ENCODE peak calls at places on chromosomes 12 and 14, in four cellular contexts. V is GM12878, B is HepG2, G is H1. H is an unnamed sample. For H3K27me3, the result is how much of the 10 kb centered on the place peaks cover.

GRCh38 chr12:52190860-52191729 is 719 bp downstream of the KRT80 start:
- DNase-seq in V (no peak), B (no peak), G (no peak), H (no peak)

GRCh38 chr12:66321433-66321832 is 19.1 kb downstream of the HELB start:
- DNase-seq in V (no peak), B (no peak), G (no peak), H (no peak)

GRCh38 chr12:47274725-47275124 is 195.0 kb upstream of the AMIGO2 start:
- DNase-seq in V (no peak), B (no peak), G (no peak), H (no peak)

GRCh38 chr14:90742709-90743108 is 73.5 kb downstream of the TTC7B start:
- DNase-seq in V (no peak), B (no peak), G (no peak), H (no peak)

GRCh38 chr14:95647926-95648325 is 38.3 kb upstream of the TCL1B start:
- DNase-seq in V (no peak), B (no peak), G (no peak), H (no peak)

GRCh38 chr14:105340821-105341408 is 26.4 kb downstream of the PACS2 start:
- DNase-seq in V (no peak), B (no peak), G (no peak), H (no peak)

GRCh38 chr14:64761441-64762043 is 57.3 kb downstream of the PLEKHG3 start:
- DNase-seq in V (no peak), B (no peak), G (no peak), H (no peak)

GRCh38 chr12:119720349-119720748 is 52.4 kb downstream of the PRKAB1 start:
- DNase-seq in V (no peak), B (no peak), G (no peak), H (no peak)

GRCh38 chr14:69044965-69045555 is 66.0 kb upstream of the ACTN1 start:
- DNase-seq in V (no peak), B (no peak), G (no peak), H (no peak)

GRCh38 chr14:65414961-65415589 is 2.5 kb downstream of the FUT8 start:
- DNase-seq in V (no peak), B (peak), G (no peak), H (no peak)

GRCh38 chr12:60205500-60205899 is 609.7 kb downstream of the SLC16A7 start:
- DNase-seq in V (no peak), B (no peak), G (no peak), H (no peak)

GRCh38 chr14:48373993-48374392 is 698.6 kb upstream of the MDGA2 start:
- DNase-seq in V (no peak), B (no peak), G (no peak), H (no peak)

GRCh38 chr14:31271648-31272047 is 64.1 kb upstream of the HECTD1 start:
- DNase-seq in V (no peak), B (no peak), G (no peak), H (no peak)

GRCh38 chr12:3218150-3218845 is 141.1 kb downstream of the TSPAN9 start:
- DNase-seq in V (no peak), B (no peak), G (no peak), H (no peak)

GRCh38 chr12:108568653-108569154 is 6.3 kb downstream of the ISCU start:
- DNase-seq in V (peak), B (no peak), G (no peak), H (no peak)

GRCh38 chr14:95533391-95533821 is 1.4 kb upstream of the GLRX5 start:
- DNase-seq in V (no peak), B (peak), G (no peak), H (no peak)

GRCh38 chr12:52636189-52636588 is 15.8 kb downstream of the KRT2 start:
- DNase-seq in V (no peak), B (no peak), G (no peak), H (no peak)

GRCh38 chr12:107917912-107918800 is 143.7 kb downstream of the ASCL4 start:
- DNase-seq in V (no peak), B (peak), G (peak), H (peak)

GRCh38 chr14:68932219-68932618 is 46.9 kb downstream of the ACTN1 start:
- DNase-seq in V (no peak), B (no peak), G (no peak), H (no peak)

GRCh38 chr12:75877588-75878381 is 153.8 kb downstream of the PHLDA1 start:
- DNase-seq in V (no peak), B (no peak), G (no peak), H (no peak)

GRCh38 chr12:65495233-65495632 is 216.8 kb downstream of the MSRB3 start:
- DNase-seq in V (no peak), B (peak), G (no peak), H (no peak)

GRCh38 chr14:104537613-104537988 is 42.0 kb upstream of the C14orf180 start:
- DNase-seq in V (no peak), B (no peak), G (no peak), H (no peak)

GRCh38 chr14:105581551-105582341 is 55.4 kb downstream of the TMEM121 start:
- DNase-seq in V (peak), B (no peak), G (no peak), H (no peak)

GRCh38 chr12:22978962-22979361 is 354.0 kb downstream of the ETNK1 start:
- DNase-seq in V (no peak), B (no peak), G (no peak), H (no peak)

GRCh38 chr14:94992046-94992445 is 165.3 kb downstream of the DICER1 start:
- DNase-seq in V (no peak), B (no peak), G (no peak), H (no peak)

GRCh38 chr12:111758120-111758561 is 8.6 kb upstream of the ALDH2 start:
- DNase-seq in V (no peak), B (no peak), G (no peak), H (no peak)

GRCh38 chr14:92105845-92106094 is 612 bp downstream of the ATXN3 start:
- DNase-seq in V (no peak), B (peak), G (no peak), H (no peak)

GRCh38 chr14:22370084-22370847 is 218.8 kb downstream of the DAD1 start:
- DNase-seq in V (no peak), B (no peak), G (no peak), H (no peak)

GRCh38 chr12:105611340-105611739 is 280.8 kb downstream of the C12orf75 start:
- DNase-seq in V (no peak), B (no peak), G (no peak), H (no peak)

GRCh38 chr12:105617141-105617540 is 286.6 kb downstream of the C12orf75 start:
- DNase-seq in V (no peak), B (no peak), G (no peak), H (no peak)

DNA sequence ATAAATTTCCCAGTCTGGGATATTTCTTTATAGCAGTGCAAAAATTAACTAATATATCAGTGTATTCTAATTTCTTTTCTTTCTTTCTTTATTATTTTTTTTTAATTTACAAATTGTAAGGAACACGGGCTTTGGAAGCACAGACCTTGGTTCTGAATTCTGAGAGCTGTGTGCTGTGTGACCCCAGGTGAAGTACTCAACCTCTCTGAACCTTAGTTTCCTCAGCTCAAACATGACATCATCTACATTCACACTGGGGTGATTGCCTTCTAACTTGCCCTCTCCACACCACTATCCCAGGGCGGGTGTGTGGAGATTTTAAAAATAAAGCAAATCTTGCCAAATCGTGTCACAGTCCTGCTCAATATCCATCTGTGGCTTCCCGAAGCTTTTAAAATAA is 282.8 kb downstream of the C12orf75 start:
- DNase-seq in V (no peak), B (no peak), G (no peak), H (no peak)
- TF ChIP-seq SUZ12 in V (no peak), B (no peak), G (no peak), H (no peak)

DNA sequence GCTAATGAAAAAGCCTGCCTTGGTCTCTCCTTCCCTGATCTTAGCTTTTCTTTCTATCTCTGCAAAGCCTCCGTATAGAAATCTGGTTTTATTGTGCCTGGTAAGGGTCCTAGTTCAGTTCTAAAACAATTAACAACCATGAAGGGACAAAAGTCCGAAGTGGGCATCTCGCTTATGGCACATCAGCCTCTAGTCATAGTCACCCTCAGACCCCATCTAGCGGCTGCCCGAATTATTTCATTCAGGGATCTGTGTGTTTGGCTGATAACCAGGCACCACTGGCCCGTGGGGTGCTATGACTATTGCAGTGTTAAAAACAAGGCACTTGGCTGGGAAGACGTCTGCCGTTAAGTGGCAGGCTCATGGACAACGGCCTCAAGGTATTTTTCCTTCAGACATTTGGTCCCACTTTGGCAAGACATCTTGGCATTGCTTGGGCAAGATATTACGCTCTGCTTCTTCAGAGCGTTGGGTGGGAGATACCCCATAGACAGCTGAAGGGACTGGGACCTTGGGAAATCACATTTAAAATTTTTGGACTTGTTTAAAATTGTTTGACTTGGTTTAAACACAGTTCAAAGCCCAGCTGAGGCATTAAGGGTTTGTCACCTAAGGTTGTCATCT is 87.1 kb downstream of the SINHCAF start:
- DNase-seq in V (peak), B (peak), G (no peak), H (peak)
- H3K27me3 ChIP-seq in V (under half), B (under half), G (under half), H (under half)

GRCh38 chr12:100824476-100824875 is 29.9 kb downstream of the ANO4 start:
- DNase-seq in V (no peak), B (no peak), G (no peak), H (no peak)

GRCh38 chr12:100823988-100824387 is 29.4 kb downstream of the ANO4 start:
- DNase-seq in V (no peak), B (no peak), G (no peak), H (no peak)

DNA sequence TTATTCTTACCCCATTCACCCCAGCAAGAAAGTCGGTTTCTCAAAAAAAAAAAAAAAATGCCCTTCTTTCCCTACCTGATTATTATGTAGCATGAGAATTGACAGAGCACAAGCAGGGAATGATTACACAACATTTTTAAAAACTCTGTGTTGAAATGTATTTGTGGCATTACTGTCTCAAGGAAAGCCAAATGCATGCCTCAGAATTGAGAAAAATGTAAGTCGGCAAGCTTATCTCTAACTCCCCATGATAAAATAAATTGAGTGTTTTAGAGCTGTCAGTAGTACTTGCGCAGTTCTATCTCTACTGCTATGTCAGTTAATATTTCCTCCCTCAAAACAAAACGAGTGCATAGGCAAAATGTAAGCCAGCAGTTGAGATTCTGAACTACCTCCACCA is 25.7 kb downstream of the ANO4 start:
- DNase-seq in V (no peak), B (no peak), G (no peak), H (no peak)
- TF ChIP-seq SUZ12 in V (no peak), B (no peak), G (no peak), H (no peak)

DNA sequence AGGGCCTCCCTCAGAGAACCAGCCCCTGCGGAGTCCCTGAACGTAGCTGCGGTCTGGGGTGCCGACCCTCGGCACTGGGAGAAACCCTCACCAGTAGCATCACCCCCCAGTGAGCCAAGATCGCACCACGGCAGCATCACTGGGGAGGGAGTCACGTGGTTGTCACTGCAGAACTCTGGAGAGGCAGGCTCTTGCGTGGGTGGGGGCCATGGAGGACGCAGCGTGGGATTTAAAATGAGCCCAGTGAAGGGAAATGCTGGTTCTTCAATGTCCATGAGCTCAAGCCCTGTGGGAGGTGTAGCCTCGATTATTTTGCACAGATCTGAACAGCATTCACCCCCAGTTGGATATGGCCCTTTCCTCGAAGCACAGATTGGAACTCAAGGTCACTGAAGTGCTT is 3.9 kb upstream of the GALNT9 start:
- DNase-seq in V (no peak), B (no peak), G (no peak), H (no peak)
- H3K27me3 ChIP-seq in V (under half), B (under half), G (under half), H (half or more)

DNA sequence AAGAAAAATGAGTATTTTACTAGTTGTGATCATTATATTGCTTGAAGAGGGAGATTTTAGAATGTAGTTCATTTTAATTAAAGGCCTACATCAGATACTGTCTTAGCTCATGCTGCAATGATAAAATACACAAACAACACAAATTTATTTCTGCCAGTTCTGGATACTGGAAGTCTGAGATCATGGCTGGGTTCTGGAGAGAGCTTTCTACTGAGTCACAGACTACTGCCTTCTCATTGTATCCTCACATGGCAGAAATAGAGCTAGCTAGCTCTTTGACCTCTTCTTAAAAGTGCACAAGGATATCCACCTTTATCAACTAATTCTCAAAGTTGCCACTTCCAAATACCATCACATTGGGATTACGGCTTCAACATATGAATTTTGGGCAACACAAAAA is 53.8 kb downstream of the MIS18BP1 start:
- DNase-seq in V (no peak), B (no peak), G (no peak), H (no peak)
- TF ChIP-seq SUZ12 in V (no peak), B (no peak), G (no peak), H (no peak)

DNA sequence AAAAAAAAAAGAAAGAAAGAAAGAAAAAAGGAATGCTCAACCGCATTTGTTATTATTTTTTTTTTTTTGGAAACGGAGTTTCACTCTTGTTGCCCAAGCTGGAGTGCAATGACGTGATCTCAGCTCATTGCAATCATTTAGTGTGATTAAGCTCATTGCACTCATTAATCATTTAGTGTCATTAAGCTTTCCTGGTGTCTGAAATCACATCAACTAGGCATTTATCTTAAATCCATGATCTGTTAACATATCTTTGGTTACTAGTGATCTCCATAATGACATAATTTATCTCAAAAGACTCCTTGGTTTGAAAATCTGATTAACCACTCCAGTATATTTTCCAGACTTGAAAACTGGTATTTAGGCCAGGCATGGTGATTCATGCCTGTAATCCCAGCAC is 26.3 kb downstream of the ETFBKMT start:
- DNase-seq in V (no peak), B (no peak), G (no peak), H (no peak)
- H3K27me3 ChIP-seq in V (under half), B (under half), G (under half), H (under half)

GRCh38 chr14:101002738-101003137 is 99.2 kb upstream of the RTL1 start:
- DNase-seq in V (no peak), B (no peak), G (no peak), H (no peak)
- TF ChIP-seq SUZ12 in V (no peak), B (no peak), G (no peak), H (no peak)

DNA sequence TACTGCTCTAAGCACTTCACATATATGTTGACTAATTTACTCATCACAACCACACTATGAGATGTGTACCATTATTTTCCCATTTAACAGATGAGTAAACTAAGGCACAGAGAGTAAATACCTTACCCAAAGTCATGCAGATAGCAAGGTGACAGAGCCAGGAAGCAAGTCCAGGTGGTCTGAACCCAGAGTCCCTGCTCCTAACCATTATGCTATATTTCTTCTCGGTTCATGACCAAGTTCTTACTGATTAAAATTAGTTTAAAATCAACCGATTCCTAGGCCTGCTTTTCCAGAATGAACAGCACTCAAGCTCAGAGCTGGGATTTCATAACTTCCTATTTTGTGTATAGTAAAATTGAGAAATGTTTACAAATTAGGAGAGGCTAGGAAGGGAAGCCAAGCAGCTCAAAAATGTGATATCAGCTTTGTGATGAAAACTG is 85.5 kb upstream of the EGLN3 start:
- DNase-seq in V (no peak), B (no peak), G (no peak), H (no peak)
- H3K27me3 ChIP-seq in V (under half), B (under half), G (under half), H (under half)

GRCh38 chr14:61326847-61327246 is 5.5 kb downstream of the PRKCH start:
- DNase-seq in V (no peak), B (no peak), G (no peak), H (no peak)
- TF ChIP-seq SUZ12 in V (no peak), B (no peak), G (no peak), H (no peak)

DNA sequence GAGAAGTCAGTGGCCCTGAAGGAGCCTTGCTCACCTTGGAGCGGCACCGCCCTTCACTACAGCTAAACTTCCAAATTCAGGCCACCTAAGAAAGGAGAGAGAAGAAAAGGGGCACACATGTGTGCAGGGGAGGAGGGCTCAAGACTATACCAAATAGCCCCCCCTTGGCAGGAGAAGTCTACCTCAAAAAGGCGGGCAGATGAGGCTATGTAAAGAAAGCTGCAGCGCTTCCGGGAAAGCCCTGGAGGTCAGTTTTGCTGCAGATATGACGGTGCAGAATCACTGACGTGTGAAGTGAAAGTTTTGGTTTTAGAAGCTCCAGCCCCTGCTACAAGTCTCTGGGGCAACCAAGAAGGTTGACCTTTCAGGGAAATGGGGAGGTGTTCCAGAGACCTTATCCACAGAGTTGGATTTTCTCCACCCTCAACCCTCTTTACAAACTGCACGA is 48.2 kb upstream of the PNMA1 start:
- DNase-seq in V (peak), B (no peak), G (no peak), H (no peak)
- H3K27me3 ChIP-seq in V (under half), B (under half), G (under half), H (under half)